ENCODE peak calls at places on chromosomes 11 and 22, in six cellular contexts. H, I, N, L, C and J are unnamed samples.

GRCh38 chr11:130246270-130246669 is 68.4 kb downstream of the ZBTB44 start:
- DNase-seq in H (no peak), L (no peak), C (no peak), N (no peak), I (no peak), J (no peak)

GRCh38 chr11:35418282-35418846 is 994 bp downstream of the SLC1A2 start:
- DNase-seq in H (peak), L (peak), I (no peak), N (no peak), C (no peak), J (no peak)

GRCh38 chr11:115217726-115218311 is 286.4 kb downstream of the CADM1 start:
- DNase-seq in I (no peak), H (no peak), N (no peak), C (no peak), L (no peak), J (no peak)

GRCh38 chr11:85913486-85913885 is 58.3 kb downstream of the CCDC83 start:
- DNase-seq in I (no peak), H (no peak), C (no peak), L (no peak), N (no peak), J (no peak)

GRCh38 chr11:118715837-118716260 is 36.4 kb upstream of the TREH start:
- DNase-seq in C (no peak), L (peak), H (no peak), I (no peak), N (no peak), J (peak)

GRCh38 chr11:9600651-9601040 is 27.2 kb downstream of the WEE1 start:
- DNase-seq in C (no peak), L (peak), I (no peak), N (no peak), H (no peak), J (no peak)

GRCh38 chr11:1153105-1153950 is 4.4 kb upstream of the MUC5AC start:
- DNase-seq in I (no peak), L (no peak), H (peak), N (no peak), C (no peak), J (no peak)

GRCh38 chr11:64571410-64572091 is 19.5 kb upstream of the SLC22A12 start:
- DNase-seq in H (no peak), I (no peak), C (no peak), L (peak), N (no peak), J (peak)

GRCh38 chr11:26473216-26474194 is 98.6 kb downstream of the MUC15 start:
- DNase-seq in N (no peak), H (no peak), C (no peak), L (no peak), I (no peak), J (peak)

GRCh38 chr11:35179466-35180135 is 40.6 kb downstream of the CD44 start:
- DNase-seq in N (no peak), I (no peak), C (no peak), H (no peak), L (no peak), J (no peak)

GRCh38 chr11:61731211-61731955 is 21.1 kb upstream of the MYRF start:
- DNase-seq in I (peak), H (no peak), C (no peak), L (no peak), N (no peak), J (no peak)

GRCh38 chr11:123505546-123506299 is 75.7 kb downstream of the GRAMD1B start:
- DNase-seq in N (no peak), L (no peak), C (no peak), I (no peak), H (no peak), J (no peak)

GRCh38 chr11:69953356-69953755 is 124.8 kb upstream of the ANO1 start:
- DNase-seq in L (no peak), H (no peak), I (peak), C (no peak), N (no peak), J (no peak)

GRCh38 chr11:91972665-91973266 is 251.9 kb upstream of the FAT3 start:
- DNase-seq in I (no peak), N (peak), L (no peak), H (no peak), C (no peak), J (no peak)

GRCh38 chr11:86138958-86139357 is 70.1 kb upstream of the PICALM start:
- DNase-seq in C (peak), N (no peak), I (no peak), L (no peak), H (peak), J (no peak)

GRCh38 chr11:34044664-34045485 is 6.7 kb upstream of the CAPRIN1 start:
- DNase-seq in N (no peak), I (no peak), L (peak), C (peak), H (peak), J (no peak)

GRCh38 chr22:50010676-50011446 is 1.7 kb downstream of the IL17REL start:
- DNase-seq in C (no peak), H (no peak), L (no peak), N (no peak), I (peak), J (no peak)

GRCh38 chr11:130087294-130087926 is 17.7 kb downstream of the APLP2 start:
- DNase-seq in I (no peak), L (no peak), H (no peak), C (peak), N (no peak), J (no peak)

GRCh38 chr11:89381094-89381493 is 110.1 kb downstream of the NOX4 start:
- DNase-seq in N (no peak), I (no peak), H (no peak), L (peak), C (peak), J (no peak)

GRCh38 chr11:107928767-107929507 is 689 bp downstream of the RAB39A start:
- DNase-seq in C (no peak), N (no peak), H (peak), L (no peak), I (no peak), J (peak)

GRCh38 chr11:101912823-101913284 is 2.0 kb upstream of the CEP126 start:
- DNase-seq in I (no peak), N (no peak), C (peak), H (no peak), L (peak), J (no peak)

GRCh38 chr22:44111562-44112155 is 69.1 kb upstream of the PARVG start:
- DNase-seq in C (no peak), L (no peak), N (no peak), H (no peak), I (no peak), J (no peak)

GRCh38 chr11:87926250-87926970 is 248.8 kb downstream of the RAB38 start:
- DNase-seq in N (no peak), I (no peak), H (no peak), L (peak), C (peak), J (no peak)

GRCh38 chr11:131811380-131811779 is 441.0 kb downstream of the NTM start:
- DNase-seq in I (no peak), C (no peak), L (peak), N (no peak), H (no peak), J (no peak)

GRCh38 chr22:44885806-44886360 is 123.9 kb downstream of the PHF21B start:
- DNase-seq in C (no peak), N (no peak), I (no peak), H (no peak), L (no peak), J (no peak)

GRCh38 chr22:20154602-20155183 is 3.8 kb upstream of the CCDC188 start:
- DNase-seq in I (no peak), C (no peak), N (no peak), H (no peak), L (no peak), J (no peak)

GRCh38 chr11:61359541-61359940 is 2.1 kb downstream of the CYB561A3 start:
- DNase-seq in I (no peak), H (no peak), L (no peak), N (no peak), C (no peak), J (peak)

GRCh38 chr11:848988-849824 is 6.6 kb downstream of the TSPAN4 start:
- DNase-seq in H (no peak), N (no peak), L (no peak), I (no peak), C (no peak), J (no peak)

GRCh38 chr22:23180301-23180892 is at the start of gene BCR:
- DNase-seq in I (peak), H (peak), C (peak), N (peak), L (peak), J (peak)

GRCh38 chr22:45626198-45626651 is 45.4 kb upstream of the ATXN10 start:
- DNase-seq in N (peak), C (no peak), I (peak), H (peak), L (peak), J (peak)

GRCh38 chr11:113690619-113691569 is 15.2 kb downstream of the TMPRSS5 start:
- DNase-seq in C (peak), N (peak), H (no peak), I (peak), L (peak), J (peak)

GRCh38 chr11:84922212-84922805 is 704.8 kb downstream of the DLG2 start:
- DNase-seq in N (no peak), L (no peak), H (no peak), I (no peak), C (peak), J (no peak)

GRCh38 chr11:102757823-102758549 is 22.4 kb downstream of the MMP10 start:
- DNase-seq in I (no peak), H (no peak), C (peak), N (no peak), L (peak), J (no peak)

GRCh38 chr22:43152355-43153071 is 1.2 kb downstream of the TSPO start:
- DNase-seq in N (peak), I (peak), L (peak), C (peak), H (peak), J (peak)

GRCh38 chr11:128324531-128325141 is 262.7 kb downstream of the ETS1 start:
- DNase-seq in H (peak), C (no peak), I (peak), L (no peak), N (no peak), J (peak)

GRCh38 chr11:74839445-74839844 is 90.8 kb downstream of the RNF169 start:
- DNase-seq in H (no peak), L (no peak), C (no peak), N (no peak), I (no peak), J (no peak)
- H3K4me3 ChIP-seq in H (no peak), L (no peak), C (no peak), N (no peak), I (no peak), J (no peak)

GRCh38 chr22:36052505-36052941 is 23.9 kb upstream of the RBFOX2 start:
- DNase-seq in I (no peak), N (peak), H (peak), C (peak), L (peak), J (peak)
- H3K4me3 ChIP-seq in I (no peak), N (no peak), H (no peak), C (no peak), L (no peak), J (no peak)

DNA sequence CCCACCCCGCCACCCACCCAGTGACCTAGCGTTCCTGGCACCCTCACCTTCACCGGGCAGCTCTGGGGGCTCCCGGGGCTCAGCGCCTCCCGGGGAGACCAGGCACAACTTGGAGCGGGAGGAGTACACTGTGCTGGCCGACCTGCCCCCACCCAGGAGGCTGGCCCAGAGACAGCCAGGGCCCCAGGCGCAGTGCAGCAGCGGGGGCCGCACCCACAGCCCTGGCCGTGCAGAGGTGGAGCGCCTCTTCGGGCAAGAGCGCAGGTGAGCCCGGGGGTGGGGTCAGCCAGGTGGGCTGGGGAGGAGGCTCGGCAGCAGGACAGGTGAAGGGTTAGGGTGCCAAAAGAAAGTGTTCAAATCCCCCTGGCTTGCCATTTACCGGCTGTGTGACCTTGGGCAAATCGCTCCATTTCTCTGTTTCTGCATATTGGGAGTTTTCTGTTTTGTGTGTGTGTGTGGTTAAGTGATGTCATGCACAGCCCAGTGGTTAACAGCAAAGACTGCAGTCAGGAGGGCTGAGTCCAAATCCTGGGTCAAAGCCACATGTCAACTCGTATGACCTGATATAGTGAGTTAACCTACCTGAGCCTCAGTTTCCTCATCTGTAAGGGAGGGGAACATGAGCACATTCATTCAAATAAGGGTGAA is 29.5 kb downstream of the TRIOBP start:
- DNase-seq in N (no peak), C (peak), I (no peak), H (no peak), L (peak), J (no peak)
- H3K4me3 ChIP-seq in N (no peak), C (no peak), I (no peak), H (no peak), L (no peak), J (no peak)

GRCh38 chr11:17259519-17259918 is 17.0 kb upstream of the NUCB2 start:
- DNase-seq in H (no peak), I (no peak), N (no peak), C (no peak), L (peak), J (no peak)
- H3K4me3 ChIP-seq in H (no peak), I (no peak), N (no peak), C (no peak), L (no peak), J (no peak)

DNA sequence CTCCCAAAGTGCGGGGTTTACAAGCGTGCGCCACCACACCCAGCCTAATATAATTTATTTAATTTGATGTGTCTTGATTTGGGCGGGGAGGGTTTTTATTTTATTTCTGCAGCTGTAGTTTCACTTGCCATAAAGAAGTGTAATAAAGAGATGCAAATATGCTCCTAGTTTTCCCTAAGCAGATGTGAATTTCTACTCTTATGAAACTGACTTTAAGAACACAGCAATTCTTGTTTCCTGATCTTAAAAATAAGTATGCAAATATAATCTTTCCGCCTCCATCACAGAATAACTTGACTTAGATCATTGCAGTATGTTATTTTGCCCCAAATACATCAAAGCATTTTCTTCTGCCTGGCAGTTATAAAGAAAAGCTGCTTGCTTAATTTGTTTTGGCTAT is 4.4 kb downstream of the SPCS2 start:
- DNase-seq in H (no peak), C (no peak), N (no peak), I (no peak), L (no peak), J (no peak)
- H3K4me3 ChIP-seq in H (no peak), C (no peak), N (no peak), I (no peak), L (no peak), J (no peak)

GRCh38 chr22:26480611-26480932 is 3.0 kb downstream of the HPS4 start:
- DNase-seq in N (no peak), L (no peak), I (no peak), H (no peak), C (no peak), J (no peak)

GRCh38 chr22:26479043-26479791 is 4.4 kb downstream of the HPS4 start:
- DNase-seq in L (no peak), H (no peak), I (no peak), N (no peak), C (no peak), J (peak)

GRCh38 chr22:26481112-26481693 is 2.4 kb downstream of the HPS4 start:
- DNase-seq in H (no peak), I (no peak), L (peak), C (no peak), N (no peak), J (no peak)

GRCh38 chr22:26481694-26482093 is 1.9 kb downstream of the HPS4 start:
- DNase-seq in L (no peak), C (no peak), I (no peak), N (no peak), H (no peak), J (no peak)

GRCh38 chr22:26479792-26480610 is 3.6 kb downstream of the HPS4 start:
- DNase-seq in H (no peak), N (no peak), C (no peak), I (no peak), L (peak), J (no peak)
- H3K4me3 ChIP-seq in H (peak), N (peak), C (peak), I (no peak), L (peak), J (peak)

DNA sequence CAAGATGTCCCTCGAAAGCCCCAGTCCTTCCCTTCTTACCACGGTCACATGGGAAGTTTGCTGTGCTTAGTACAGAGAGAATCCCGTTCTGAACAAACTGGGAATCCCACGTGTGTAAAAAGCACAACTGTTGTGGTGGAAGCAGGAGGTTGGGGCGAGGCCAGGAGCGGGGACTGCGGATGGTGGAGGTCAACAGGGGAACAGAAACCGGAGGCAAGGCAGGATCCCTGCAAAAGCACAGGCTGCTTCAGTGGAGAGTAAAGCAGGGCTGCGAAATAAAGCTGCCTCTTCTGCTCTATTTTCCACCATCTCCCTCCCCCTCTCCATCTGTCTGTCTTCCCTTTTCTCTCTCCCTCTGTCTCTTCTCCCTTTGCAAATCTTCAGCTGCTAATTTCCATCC is 572.0 kb downstream of the OPCML start:
- DNase-seq in H (no peak), I (no peak), C (no peak), L (no peak), N (no peak), J (no peak)
- H3K4me3 ChIP-seq in H (no peak), I (no peak), C (no peak), L (no peak), N (no peak), J (no peak)